ENCODE peak calls at places on chromosomes 11 and 22, in four cellular contexts. One of them, this sample, is unnamed. For H3K4me1, the result is how much of the 10 kb centered on the place peaks cover.

GRCh38 chr11:128970598-128971190 is 28.0 kb upstream of the TP53AIP1 start:
- DNase-seq in body of pancreas: no peak
- DNase-seq in heart left ventricle: no peak
- DNase-seq in adrenal gland: no peak
- DNase-seq in this sample: no peak

GRCh38 chr11:132874638-132875037 is 657.7 kb downstream of the OPCML start:
- DNase-seq in adrenal gland: no peak
- DNase-seq in heart left ventricle: no peak
- DNase-seq in body of pancreas: no peak
- DNase-seq in this sample: no peak

GRCh38 chr11:106958506-106959248 is 59.6 kb downstream of the GUCY1A2 start:
- DNase-seq in heart left ventricle: no peak
- DNase-seq in adrenal gland: no peak
- DNase-seq in body of pancreas: no peak
- DNase-seq in this sample: no peak

GRCh38 chr11:70826541-70826943 is 425.8 kb downstream of the SHANK2 start:
- DNase-seq in body of pancreas: peak
- DNase-seq in adrenal gland: peak
- DNase-seq in heart left ventricle: no peak
- DNase-seq in this sample: peak

GRCh38 chr11:121716060-121716459 is 263.3 kb upstream of the SORL1-AS1 start:
- DNase-seq in heart left ventricle: no peak
- DNase-seq in body of pancreas: no peak
- DNase-seq in adrenal gland: no peak
- DNase-seq in this sample: no peak

GRCh38 chr11:118662401-118663271 is 16.8 kb downstream of the TREH start:
- DNase-seq in adrenal gland: no peak
- DNase-seq in heart left ventricle: no peak
- DNase-seq in body of pancreas: no peak
- DNase-seq in this sample: no peak

GRCh38 chr11:111823131-111823530 is 48.2 kb downstream of the ALG9 start:
- DNase-seq in adrenal gland: no peak
- DNase-seq in body of pancreas: no peak
- DNase-seq in heart left ventricle: no peak
- DNase-seq in this sample: no peak

GRCh38 chr11:89736566-89736965 is 26.5 kb downstream of the TRIM77 start:
- DNase-seq in adrenal gland: no peak
- DNase-seq in body of pancreas: no peak
- DNase-seq in heart left ventricle: no peak
- DNase-seq in this sample: no peak

GRCh38 chr11:91660036-91660435 is 564.6 kb upstream of the FAT3 start:
- DNase-seq in adrenal gland: no peak
- DNase-seq in body of pancreas: no peak
- DNase-seq in heart left ventricle: no peak
- DNase-seq in this sample: no peak

GRCh38 chr22:49417326-49417725 is 410.3 kb downstream of the BRD1 start:
- DNase-seq in body of pancreas: no peak
- DNase-seq in heart left ventricle: no peak
- DNase-seq in adrenal gland: no peak
- DNase-seq in this sample: no peak

GRCh38 chr11:17277024-17277584 is 565 bp downstream of the NUCB2 start:
- DNase-seq in heart left ventricle: no peak
- DNase-seq in body of pancreas: no peak
- DNase-seq in adrenal gland: no peak
- DNase-seq in this sample: no peak

GRCh38 chr11:45266693-45267451 is 19.3 kb downstream of the SYT13 start:
- DNase-seq in adrenal gland: no peak
- DNase-seq in heart left ventricle: no peak
- DNase-seq in body of pancreas: no peak
- DNase-seq in this sample: no peak

GRCh38 chr11:4134844-4135243 is 40.2 kb downstream of the RRM1 start:
- DNase-seq in adrenal gland: no peak
- DNase-seq in body of pancreas: no peak
- DNase-seq in heart left ventricle: no peak
- DNase-seq in this sample: no peak

GRCh38 chr22:20211997-20212753 is 55.9 kb downstream of the RTN4R start:
- DNase-seq in body of pancreas: peak
- DNase-seq in heart left ventricle: peak
- DNase-seq in adrenal gland: no peak
- DNase-seq in this sample: peak

DNA sequence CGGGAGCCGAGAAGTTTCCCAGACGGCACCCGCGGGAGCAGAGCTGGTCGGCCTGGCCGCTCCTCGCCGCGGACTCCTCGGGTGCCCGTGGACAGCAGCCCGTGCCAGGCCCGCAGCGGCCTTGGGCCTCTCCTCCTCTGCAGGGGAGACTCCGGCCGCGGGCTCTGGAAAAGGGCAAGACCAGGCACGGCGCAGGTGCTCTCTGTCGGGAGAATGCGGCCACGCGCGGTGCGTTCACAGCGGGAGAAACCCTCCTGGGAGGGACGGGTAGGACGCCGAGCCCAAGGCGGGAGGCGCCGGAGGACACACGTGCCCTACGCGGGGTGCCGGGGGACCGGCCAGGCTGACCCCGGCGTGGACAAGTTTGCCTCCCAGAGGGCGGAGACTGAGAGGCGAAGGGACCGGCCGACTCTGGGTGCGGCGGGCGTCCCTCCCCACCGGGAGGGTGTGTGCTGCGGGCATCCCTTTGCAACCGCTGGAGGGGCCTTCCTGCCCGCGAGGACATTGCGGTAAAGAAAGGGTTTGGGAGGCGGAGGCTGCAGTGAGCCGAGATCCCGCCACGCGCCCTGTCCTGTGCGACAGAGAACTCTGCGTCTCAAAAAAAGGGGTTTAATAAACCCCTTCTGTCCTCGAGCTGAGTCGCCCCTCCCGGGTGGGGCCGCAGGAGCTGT is 2.3 kb downstream of the IFITM1 start:
- DNase-seq in body of pancreas: no peak
- DNase-seq in heart left ventricle: peak
- DNase-seq in adrenal gland: no peak
- DNase-seq in this sample: peak
- H3K4me1 ChIP-seq in body of pancreas: under half
- H3K4me1 ChIP-seq in heart left ventricle: under half
- H3K4me1 ChIP-seq in adrenal gland: under half
- H3K4me1 ChIP-seq in this sample: under half

DNA sequence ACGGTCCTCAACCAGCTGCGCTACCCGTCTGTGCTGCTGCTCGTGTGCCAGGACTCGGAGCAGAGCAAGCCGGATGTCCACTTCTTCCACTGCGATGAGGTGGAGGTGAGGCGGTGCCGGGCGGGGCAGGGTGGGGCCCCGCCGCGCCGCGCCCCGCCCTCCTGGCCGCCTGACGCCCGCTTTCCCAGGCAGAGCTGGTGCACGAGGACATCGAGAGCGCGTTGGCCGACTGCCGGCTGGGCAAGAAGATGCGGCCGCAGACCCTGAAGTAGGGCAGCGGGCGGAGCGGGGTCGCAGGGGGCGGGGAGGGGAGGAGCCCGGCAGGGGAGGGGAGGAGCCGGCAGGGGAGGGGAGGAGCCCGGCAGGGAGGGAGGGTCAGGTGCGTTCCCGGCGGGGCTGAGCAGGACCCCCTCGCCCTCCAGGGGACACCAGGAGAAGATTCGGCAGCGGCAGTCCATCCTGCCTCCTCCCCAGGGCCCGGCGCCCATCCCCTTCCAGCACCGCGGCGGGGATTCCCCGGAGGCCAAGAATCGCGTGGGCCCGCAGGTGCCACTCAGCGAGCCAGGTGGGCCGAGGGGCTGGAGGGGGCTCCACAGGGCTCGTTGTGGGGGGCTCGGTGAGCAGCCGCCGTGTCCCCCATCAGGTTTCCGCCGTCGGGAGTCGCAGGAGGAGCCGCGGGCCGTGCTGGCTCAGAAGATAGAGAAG is 14.8 kb downstream of the EPS8L2 start:
- DNase-seq in heart left ventricle: peak
- DNase-seq in adrenal gland: no peak
- DNase-seq in body of pancreas: no peak
- DNase-seq in this sample: no peak
- TF ChIP-seq POLR2A in heart left ventricle: no peak
- TF ChIP-seq POLR2A in adrenal gland: no peak
- TF ChIP-seq POLR2A in body of pancreas: no peak
- TF ChIP-seq POLR2A in this sample: no peak

GRCh38 chr11:35170503-35170902 is 31.5 kb downstream of the CD44 start:
- DNase-seq in heart left ventricle: no peak
- DNase-seq in adrenal gland: no peak
- DNase-seq in body of pancreas: no peak
- DNase-seq in this sample: no peak

GRCh38 chr11:35166369-35167360 is 27.7 kb downstream of the CD44 start:
- DNase-seq in adrenal gland: peak
- DNase-seq in body of pancreas: no peak
- DNase-seq in heart left ventricle: no peak
- DNase-seq in this sample: no peak

GRCh38 chr11:35167451-35167954 is 28.5 kb downstream of the CD44 start:
- DNase-seq in heart left ventricle: no peak
- DNase-seq in adrenal gland: no peak
- DNase-seq in body of pancreas: no peak
- DNase-seq in this sample: peak

GRCh38 chr11:35169754-35170153 is 30.8 kb downstream of the CD44 start:
- DNase-seq in heart left ventricle: no peak
- DNase-seq in adrenal gland: no peak
- DNase-seq in body of pancreas: no peak
- DNase-seq in this sample: no peak

GRCh38 chr11:35168606-35169200 is 29.7 kb downstream of the CD44 start:
- DNase-seq in adrenal gland: no peak
- DNase-seq in body of pancreas: no peak
- DNase-seq in heart left ventricle: no peak
- DNase-seq in this sample: no peak
- H3K27ac ChIP-seq in adrenal gland: peak
- H3K27ac ChIP-seq in body of pancreas: no peak
- H3K27ac ChIP-seq in heart left ventricle: no peak
- H3K27ac ChIP-seq in this sample: peak

DNA sequence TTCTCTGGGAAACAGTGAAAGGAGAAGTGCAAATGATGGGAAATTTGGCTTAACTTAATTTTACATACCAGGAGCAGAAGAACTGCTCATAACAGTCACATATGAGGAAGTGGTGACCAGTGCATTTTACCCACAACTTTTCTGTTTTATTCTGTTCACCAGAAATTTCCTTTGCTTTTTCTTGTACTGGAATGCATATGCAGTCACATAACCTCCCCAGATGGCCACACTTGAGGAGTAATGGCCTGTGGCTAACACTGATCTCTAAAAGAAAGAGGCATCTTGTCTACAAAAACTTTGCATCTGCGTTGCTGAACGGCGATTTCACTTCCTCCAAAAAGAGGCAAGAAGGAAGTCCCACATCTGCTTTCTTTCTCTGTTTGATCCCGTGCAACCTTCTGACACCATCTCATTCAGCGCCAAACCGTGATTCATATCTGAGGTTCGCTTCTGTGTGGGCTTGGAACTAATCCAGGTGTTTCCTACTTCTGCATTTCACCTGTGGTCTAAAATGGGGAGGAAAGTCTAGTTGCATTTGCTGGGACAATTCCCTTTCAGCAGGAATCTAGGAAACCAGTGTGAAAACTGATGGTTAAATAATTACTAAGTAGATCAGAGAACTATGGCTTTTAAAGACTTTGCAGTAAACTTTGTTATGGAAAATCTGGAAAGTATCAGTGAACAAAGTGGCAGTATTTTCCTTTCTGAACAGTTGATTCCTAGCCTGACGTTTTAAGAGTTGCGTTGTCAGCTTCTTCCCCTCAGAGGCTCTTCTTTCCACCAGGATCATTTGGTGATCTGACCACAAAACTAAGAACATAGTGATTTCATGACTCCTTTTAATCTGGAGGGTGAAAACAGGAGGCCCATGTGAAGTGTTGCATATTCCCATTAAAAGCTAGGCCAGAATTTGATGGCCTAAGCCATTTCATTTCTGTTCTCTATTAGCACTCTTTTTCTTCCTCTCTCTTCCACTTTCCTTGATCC is 4.2 kb upstream of the MPEG1 start:
- DNase-seq in adrenal gland: peak
- DNase-seq in heart left ventricle: peak
- DNase-seq in body of pancreas: no peak
- DNase-seq in this sample: peak
- H3K4me1 ChIP-seq in adrenal gland: under half
- H3K4me1 ChIP-seq in heart left ventricle: under half
- H3K4me1 ChIP-seq in body of pancreas: under half
- H3K4me1 ChIP-seq in this sample: under half

GRCh38 chr11:47768090-47768620 is 1.0 kb upstream of the FNBP4 start:
- DNase-seq in heart left ventricle: peak
- DNase-seq in body of pancreas: peak
- DNase-seq in adrenal gland: peak
- DNase-seq in this sample: peak
- TF ChIP-seq POLR2A in heart left ventricle: peak
- TF ChIP-seq POLR2A in body of pancreas: no peak
- TF ChIP-seq POLR2A in adrenal gland: peak
- TF ChIP-seq POLR2A in this sample: peak

GRCh38 chr22:17523925-17524324 is 39.4 kb upstream of the SLC25A18 start:
- DNase-seq in body of pancreas: no peak
- DNase-seq in heart left ventricle: no peak
- DNase-seq in adrenal gland: no peak
- DNase-seq in this sample: no peak
- H3K27ac ChIP-seq in body of pancreas: no peak
- H3K27ac ChIP-seq in heart left ventricle: no peak
- H3K27ac ChIP-seq in adrenal gland: no peak
- H3K27ac ChIP-seq in this sample: no peak

This sample was measured in thyroid gland.